ENCODE peak calls at places on chromosomes 2 and 18, in four cellular contexts. E is fibroblast of lung, U is colonic mucosa, L is H9. X is an unnamed sample. For H3K4me1, the result is how much of the 10 kb centered on the place peaks cover.

GRCh38 chr18:32091724-32092421 is at the start of gene RNF138:
- DNase-seq in L (peak), E (peak), U (peak), X (peak)

GRCh38 chr2:140457483-140457882 is 1673.3 kb downstream of the LRP1B start:
- DNase-seq in L (no peak), U (no peak), E (peak), X (no peak)

GRCh38 chr2:27306657-27307544 is 1.3 kb downstream of the UCN start:
- DNase-seq in L (no peak), E (no peak), U (no peak), X (peak)

GRCh38 chr2:84424152-84424551 is 34.9 kb downstream of the SUCLG1 start:
- DNase-seq in L (no peak), U (no peak), E (no peak), X (no peak)

GRCh38 chr2:163778045-163778753 is 42.4 kb upstream of the FIGN start:
- DNase-seq in U (no peak), L (no peak), E (peak), X (peak)

GRCh38 chr2:233061007-233061590 is 957 bp downstream of the INPP5D start:
- DNase-seq in U (no peak), E (no peak), L (no peak), X (no peak)

GRCh38 chr2:75241696-75242095 is 42.4 kb upstream of the TACR1 start:
- DNase-seq in E (peak), L (no peak), U (no peak), X (no peak)

GRCh38 chr2:170873035-170873692 is 55.9 kb upstream of the GORASP2 start:
- DNase-seq in L (peak), E (peak), U (peak), X (peak)

GRCh38 chr2:65057391-65058052 is 1.3 kb downstream of the CEP68 start:
- DNase-seq in U (no peak), E (peak), L (no peak), X (no peak)

GRCh38 chr2:112582314-112582746 is 2.1 kb upstream of the CHCHD5 start:
- DNase-seq in E (peak), L (no peak), U (peak), X (no peak)

GRCh38 chr18:37393945-37394609 is 171.5 kb downstream of the CELF4 start:
- DNase-seq in L (peak), U (peak), E (peak), X (peak)

GRCh38 chr2:39164089-39164488 is 43.2 kb upstream of the SOS1 start:
- DNase-seq in U (no peak), L (no peak), E (no peak), X (no peak)

GRCh38 chr2:113103958-113104627 is 23.3 kb upstream of the IL1RN start:
- DNase-seq in L (no peak), E (peak), U (no peak), X (no peak)

GRCh38 chr2:221229097-221229496 is 343.0 kb downstream of the EPHA4 start:
- DNase-seq in E (no peak), U (no peak), L (no peak), X (no peak)

GRCh38 chr2:215826376-215826775 is 187.0 kb downstream of the MREG start:
- DNase-seq in E (no peak), L (no peak), U (no peak), X (no peak)

GRCh38 chr2:142687075-142687474 is 190.4 kb upstream of the KYNU start:
- DNase-seq in U (no peak), E (no peak), L (no peak), X (no peak)
- H3K9ac ChIP-seq in U (no peak), E (no peak), L (no peak), X (no peak)

GRCh38 chr2:150045601-150046000 is 441.9 kb downstream of the RND3 start:
- DNase-seq in L (no peak), U (no peak), E (no peak), X (no peak)
- H3K4me1 ChIP-seq in L (under half), U (under half), E (under half), X (under half)

GRCh38 chr2:46872876-46873631 is 42.6 kb downstream of the MCFD2 start:
- DNase-seq in L (no peak), U (no peak), E (no peak), X (peak)
- H3K9ac ChIP-seq in L (no peak), U (no peak), E (no peak), X (no peak)

GRCh38 chr2:152421521-152422367 is 86.8 kb downstream of the FMNL2 start:
- DNase-seq in E (peak), L (no peak), U (peak), X (no peak)

GRCh38 chr2:152419944-152420813 is 85.2 kb downstream of the FMNL2 start:
- DNase-seq in L (no peak), U (no peak), E (no peak), X (no peak)

GRCh38 chr2:152420923-152421322 is 85.9 kb downstream of the FMNL2 start:
- DNase-seq in E (no peak), U (no peak), L (no peak), X (no peak)

GRCh38 chr2:152415811-152416210 is 80.8 kb downstream of the FMNL2 start:
- DNase-seq in U (no peak), E (no peak), L (no peak), X (no peak)

DNA sequence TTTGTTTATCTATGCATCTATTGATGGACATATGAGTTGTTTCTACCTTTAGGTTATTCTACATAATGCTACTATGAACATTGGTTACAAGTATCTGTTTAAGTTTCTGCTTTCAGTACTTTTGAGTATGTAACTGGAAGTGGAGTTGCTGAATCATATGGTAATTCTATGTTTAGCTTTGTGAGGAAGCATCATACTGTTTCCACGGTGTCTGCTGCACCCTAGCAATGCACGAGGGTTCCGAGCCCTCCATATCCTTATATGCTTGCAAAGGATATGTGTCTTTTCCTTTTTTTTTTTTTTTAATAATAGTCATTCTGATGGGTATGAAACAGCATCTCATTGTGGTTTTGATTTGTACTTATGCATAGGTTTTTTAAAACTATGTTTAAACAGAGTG is 83.7 kb downstream of the FMNL2 start:
- DNase-seq in U (no peak), E (peak), L (no peak), X (no peak)
- H3K4me1 ChIP-seq in U (under half), E (under half), L (under half), X (under half)

X was measured in kidney.